ENCODE peak calls at places on chromosomes 3 and 15, in four cellular contexts. V is brain microvascular endothelial cell, X is caudate nucleus, P is anterior cingulate cortex. N is an unnamed sample.

GRCh38 chr3:17140670-17141505 is 256.1 kb downstream of the PLCL2 start:
- DNase-seq in P (no peak), X (no peak), V (no peak), N (no peak)

GRCh38 chr3:133821767-133822638 is 16.4 kb downstream of the SRPRB start:
- DNase-seq in V (peak), X (no peak), P (no peak), N (peak)

GRCh38 chr3:57112206-57112605 is 51.7 kb downstream of the SPATA12 start:
- DNase-seq in P (no peak), V (no peak), X (no peak), N (no peak)

GRCh38 chr15:68205949-68206539 is 912 bp upstream of the CALML4 start:
- DNase-seq in V (no peak), X (no peak), P (peak), N (no peak)

GRCh38 chr15:57525581-57525980 is 66.1 kb upstream of the MYZAP start:
- DNase-seq in X (no peak), P (no peak), V (no peak), N (no peak)

GRCh38 chr3:37097776-37098175 is 76.6 kb downstream of the LRRFIP2 start:
- DNase-seq in X (no peak), V (no peak), P (no peak), N (no peak)

GRCh38 chr3:8871306-8871705 is 92.0 kb downstream of the RAD18 start:
- DNase-seq in X (no peak), V (no peak), P (no peak), N (no peak)

GRCh38 chr3:72821170-72821781 is 27.0 kb downstream of the SHQ1 start:
- DNase-seq in P (no peak), X (no peak), V (peak), N (no peak)

GRCh38 chr3:71503525-71504249 is 79.8 kb downstream of the FOXP1 start:
- DNase-seq in V (peak), X (no peak), P (no peak), N (no peak)

GRCh38 chr3:55750525-55750924 is 263.4 kb upstream of the WNT5A start:
- DNase-seq in X (no peak), V (peak), P (no peak), N (no peak)